ENCODE peak calls at places on chromosomes 7 and 10, in nine cellular contexts. X, Q, T, K, E, B, L, J and Y are unnamed samples.

GRCh38 chr7:146249272-146249671 is 132.7 kb downstream of the CNTNAP2 start:
- DNase-seq in L (no peak), Q (no peak), J (no peak), K (no peak), E (no peak), X (no peak), B (no peak), T (no peak), Y (no peak)

GRCh38 chr10:116722736-116723427 is 19.5 kb downstream of the HSPA12A start:
- DNase-seq in X (no peak), T (no peak), B (no peak), K (no peak), E (no peak), Q (no peak), J (no peak), L (peak), Y (no peak)

GRCh38 chr7:116236020-116236630 is 25.8 kb downstream of the TES start:
- DNase-seq in E (no peak), T (peak), L (no peak), K (no peak), Q (no peak), X (peak), J (no peak), B (peak), Y (peak)

GRCh38 chr10:98748298-98748697 is 301.6 kb upstream of the HPS1 start:
- DNase-seq in E (no peak), J (no peak), T (peak), K (no peak), Q (no peak), L (peak), B (no peak), X (peak), Y (peak)

GRCh38 chr10:641149-642010 is 48.1 kb downstream of the DIP2C start:
- DNase-seq in B (no peak), T (no peak), X (no peak), K (no peak), J (no peak), Q (peak), L (no peak), E (no peak), Y (no peak)

GRCh38 chr7:85285502-85285901 is 98.6 kb upstream of the SEMA3D start:
- DNase-seq in J (peak), X (no peak), T (no peak), K (no peak), B (no peak), Q (no peak), E (no peak), L (no peak), Y (no peak)

GRCh38 chr10:71323407-71323806 is 4.3 kb downstream of the SLC29A3 start:
- DNase-seq in J (no peak), B (no peak), X (peak), E (no peak), K (no peak), Q (no peak), L (no peak), T (peak), Y (peak)

GRCh38 chr7:12564996-12565764 is 5.3 kb upstream of the SCIN start:
- DNase-seq in E (no peak), L (no peak), J (no peak), T (peak), Q (no peak), X (peak), K (no peak), B (no peak), Y (no peak)

GRCh38 chr10:100981178-100981710 is 6.1 kb downstream of the MRPL43 start:
- DNase-seq in Q (peak), L (no peak), B (no peak), X (no peak), J (no peak), E (no peak), T (no peak), K (peak), Y (no peak)

GRCh38 chr10:36111676-36112075 is 469.6 kb upstream of the FZD8 start:
- DNase-seq in K (no peak), L (no peak), B (no peak), X (no peak), E (no peak), T (no peak), Q (no peak), J (no peak), Y (no peak)

GRCh38 chr7:151207315-151207714 is 3.0 kb downstream of the H2BK1 start:
- DNase-seq in X (no peak), J (no peak), B (no peak), L (no peak), T (no peak), Q (no peak), K (no peak), E (no peak), Y (no peak)

GRCh38 chr7:84294391-84294790 is 99.8 kb upstream of the SEMA3A start:
- DNase-seq in B (no peak), J (no peak), K (no peak), E (no peak), Q (no peak), X (no peak), T (no peak), L (no peak), Y (no peak)

GRCh38 chr10:73083234-73083633 is 13.4 kb downstream of the P4HA1 start:
- DNase-seq in L (no peak), X (peak), T (peak), J (no peak), K (no peak), Q (no peak), E (no peak), B (no peak), Y (no peak)

GRCh38 chr7:151736403-151736909 is 140.5 kb downstream of the PRKAG2 start:
- DNase-seq in T (peak), X (peak), J (peak), K (peak), Q (no peak), L (peak), E (peak), B (no peak), Y (peak)

GRCh38 chr7:31500656-31501055 is 13.2 kb upstream of the ITPRID1 start:
- DNase-seq in J (no peak), T (no peak), B (no peak), L (no peak), K (no peak), Q (no peak), X (no peak), E (no peak), Y (no peak)

GRCh38 chr10:91536790-91537189 is 96.1 kb downstream of the PPP1R3C start:
- DNase-seq in L (no peak), X (no peak), K (no peak), E (no peak), B (no peak), Q (no peak), J (no peak), T (no peak), Y (no peak)

GRCh38 chr7:22001345-22002004 is 55.8 kb upstream of the CDCA7L start:
- DNase-seq in B (no peak), T (peak), X (peak), E (no peak), J (peak), L (peak), Q (no peak), K (no peak), Y (peak)

GRCh38 chr7:52639126-52639525 is 396.3 kb upstream of the POM121L12 start:
- DNase-seq in L (no peak), K (no peak), B (no peak), E (no peak), J (no peak), Q (no peak), T (no peak), X (no peak), Y (no peak)

GRCh38 chr7:65390588-65390987 is 16.9 kb downstream of the ZNF92 start:
- DNase-seq in B (no peak), T (no peak), K (no peak), L (no peak), Q (no peak), X (no peak), E (no peak), J (no peak), Y (peak)

GRCh38 chr10:87973635-87974034 is 110.2 kb downstream of the PTEN start:
- DNase-seq in T (peak), Q (no peak), J (no peak), L (no peak), X (peak), B (no peak), E (no peak), K (no peak), Y (no peak)

GRCh38 chr10:3418041-3418760 is 245.6 kb upstream of the PITRM1 start:
- DNase-seq in L (no peak), B (no peak), E (no peak), T (no peak), K (peak), Q (no peak), J (no peak), X (no peak), Y (no peak)

GRCh38 chr7:118429141-118429540 is 204.6 kb downstream of the ANKRD7 start:
- DNase-seq in J (no peak), Q (no peak), T (no peak), X (no peak), E (no peak), B (no peak), K (no peak), L (no peak), Y (no peak)

GRCh38 chr10:17872191-17873091 is 63.3 kb downstream of the MRC1 start:
- DNase-seq in E (no peak), L (no peak), J (no peak), Q (no peak), K (no peak), T (peak), X (peak), B (no peak), Y (no peak)

GRCh38 chr7:142357953-142358520 is 100.2 kb upstream of the PRSS58 start:
- DNase-seq in X (peak), K (peak), Q (no peak), E (no peak), L (peak), T (peak), B (no peak), J (no peak), Y (peak)

GRCh38 chr7:112990619-112991018 is 96.0 kb downstream of the GPR85 start:
- DNase-seq in T (peak), E (no peak), Q (no peak), B (no peak), K (no peak), J (no peak), X (peak), L (no peak), Y (no peak)

GRCh38 chr7:4129481-4130122 is 552.5 kb upstream of the FOXK1 start:
- DNase-seq in K (no peak), Q (peak), B (peak), T (no peak), L (no peak), X (no peak), E (no peak), J (no peak), Y (peak)

GRCh38 chr10:133202778-133203651 is 27.0 kb upstream of the UTF1 start:
- DNase-seq in X (no peak), B (no peak), K (no peak), J (no peak), Q (no peak), L (no peak), T (no peak), E (no peak), Y (no peak)

GRCh38 chr10:36171546-36171945 is 529.5 kb upstream of the FZD8 start:
- DNase-seq in Q (no peak), K (no peak), T (peak), L (peak), X (no peak), B (no peak), J (no peak), E (no peak), Y (no peak)

GRCh38 chr7:43815373-43815772 is 53.9 kb downstream of the MRPS24 start:
- DNase-seq in X (no peak), K (no peak), Q (no peak), B (no peak), E (no peak), J (no peak), T (no peak), L (no peak), Y (no peak)

GRCh38 chr10:45602082-45602730 is 70.4 kb downstream of the ZFAND4 start:
- DNase-seq in K (no peak), B (no peak), J (no peak), Q (no peak), E (no peak), X (peak), T (peak), L (no peak), Y (no peak)

GRCh38 chr7:57769958-57770357 is 320.0 kb downstream of the ZNF716 start:
- DNase-seq in K (peak), J (no peak), X (no peak), B (no peak), T (no peak), Q (no peak), L (no peak), E (no peak), Y (no peak)